ENCODE peak calls at places on chromosomes 1 and 21, in six cellular contexts. One of them, this sample, is unnamed.

GRCh38 chr1:184593612-184594011 is 161.0 kb downstream of the EDEM3 start:
- DNase-seq in CD8-positive, alpha-beta memory T cell: no peak
- DNase-seq in coronary artery: no peak
- DNase-seq in Caco-2: no peak
- DNase-seq in Daoy: no peak
- DNase-seq in lower leg skin: no peak
- DNase-seq in this sample: no peak

GRCh38 chr1:5956022-5956830 is 36.0 kb downstream of the NPHP4 start:
- DNase-seq in CD8-positive, alpha-beta memory T cell: no peak
- DNase-seq in coronary artery: no peak
- DNase-seq in Caco-2: no peak
- DNase-seq in Daoy: no peak
- DNase-seq in lower leg skin: no peak
- DNase-seq in this sample: no peak

GRCh38 chr1:196007763-196008162 is 600.5 kb downstream of the KCNT2 start:
- DNase-seq in CD8-positive, alpha-beta memory T cell: no peak
- DNase-seq in coronary artery: no peak
- DNase-seq in Caco-2: no peak
- DNase-seq in Daoy: no peak
- DNase-seq in lower leg skin: no peak
- DNase-seq in this sample: no peak

GRCh38 chr1:16012590-16013219 is 5.1 kb downstream of the HSPB7 start:
- DNase-seq in CD8-positive, alpha-beta memory T cell: no peak
- DNase-seq in coronary artery: peak; percentile 90
- DNase-seq in Caco-2: no peak
- DNase-seq in Daoy: peak; percentile 68
- DNase-seq in lower leg skin: no peak
- DNase-seq in this sample: no peak

GRCh38 chr21:41643246-41643966 is 123.4 kb downstream of the RIPK4 start:
- DNase-seq in CD8-positive, alpha-beta memory T cell: no peak
- DNase-seq in coronary artery: no peak
- DNase-seq in Caco-2: no peak
- DNase-seq in Daoy: peak; percentile 55
- DNase-seq in lower leg skin: no peak
- DNase-seq in this sample: no peak

GRCh38 chr1:114353233-114353632 is 157.8 kb downstream of the TRIM33 start:
- DNase-seq in CD8-positive, alpha-beta memory T cell: no peak
- DNase-seq in coronary artery: no peak
- DNase-seq in Caco-2: no peak
- DNase-seq in Daoy: peak; percentile 94
- DNase-seq in lower leg skin: peak; percentile 53
- DNase-seq in this sample: peak; percentile 43

GRCh38 chr1:221520250-221520649 is 221.6 kb downstream of the DUSP10 start:
- DNase-seq in CD8-positive, alpha-beta memory T cell: no peak
- DNase-seq in coronary artery: no peak
- DNase-seq in Caco-2: no peak
- DNase-seq in Daoy: no peak
- DNase-seq in lower leg skin: no peak
- DNase-seq in this sample: no peak

GRCh38 chr1:86914998-86915736 is 732 bp downstream of the HS2ST1 start:
- DNase-seq in CD8-positive, alpha-beta memory T cell: peak; percentile 30
- DNase-seq in coronary artery: peak; percentile 78
- DNase-seq in Caco-2: peak; percentile 47
- DNase-seq in Daoy: peak; percentile 76
- DNase-seq in lower leg skin: peak; percentile 45
- DNase-seq in this sample: peak; percentile 50

This sample was measured in MG63.